ENCODE peak calls at places on chromosome 11, in seven cellular contexts. F is CD8-positive, alpha-beta memory T cell; A is NCI-H2081; L is A549; S is pons; T is G401; O is left ventricle myocardium inferior. P is an unnamed sample.

GRCh38 chr11:71118671-71119250 is 133.6 kb downstream of the SHANK2 start:
- DNase-seq in F (no peak), A (no peak), L (no peak), S (no peak), T (no peak), O (no peak), P (no peak)

GRCh38 chr11:63666874-63667273 is 4.3 kb downstream of the ATL3 start:
- DNase-seq in F (no peak), A (no peak), L (no peak), S (no peak), T (no peak), O (no peak), P (no peak)

GRCh38 chr11:107898270-107898669 is 30.0 kb upstream of the RAB39A start:
- DNase-seq in F (no peak), A (no peak), L (peak; percentile 53), S (peak; percentile 15), T (peak; percentile 28), O (no peak), P (no peak)

GRCh38 chr11:79486239-79486984 is 45.6 kb upstream of the TENM4 start:
- DNase-seq in F (no peak), A (no peak), L (no peak), S (peak; percentile 9), T (no peak), O (no peak), P (no peak)

GRCh38 chr11:65716774-65717405 is 3.7 kb downstream of the RNASEH2C start:
- DNase-seq in F (no peak), A (no peak), L (no peak), S (no peak), T (no peak), O (no peak), P (no peak)

GRCh38 chr11:116636341-116636968 is 136.3 kb downstream of the BUD13 start:
- DNase-seq in F (no peak), A (peak; percentile 48), L (no peak), S (no peak), T (no peak), O (no peak), P (no peak)

GRCh38 chr11:71172680-71173079 is 79.7 kb downstream of the SHANK2 start:
- DNase-seq in F (no peak), A (no peak), L (no peak), S (no peak), T (no peak), O (no peak), P (no peak)

GRCh38 chr11:128555606-128556005 is 31.8 kb downstream of the ETS1 start:
- DNase-seq in F (no peak), A (no peak), L (peak; percentile 24), S (peak; percentile 38), T (no peak), O (no peak), P (no peak)

GRCh38 chr11:26229270-26229669 is 102.7 kb upstream of the ANO3 start:
- DNase-seq in F (no peak), A (no peak), L (peak; percentile 62), S (no peak), T (no peak), O (no peak), P (no peak)

GRCh38 chr11:128789497-128790080 is 77.5 kb downstream of the KCNJ1 start:
- DNase-seq in F (no peak), A (no peak), L (no peak), S (no peak), T (no peak), O (no peak), P (no peak)

GRCh38 chr11:14362613-14363012 is 3.6 kb upstream of the RRAS2 start:
- DNase-seq in F (no peak), A (no peak), L (no peak), S (peak; percentile 36), T (peak; percentile 72), O (peak; percentile 40), P (no peak)

GRCh38 chr11:1744137-1744878 is 6.1 kb downstream of the IFITM10 start:
- DNase-seq in F (no peak), A (no peak), L (no peak), S (peak; percentile 74), T (peak; percentile 72), O (peak; percentile 42), P (no peak)

GRCh38 chr11:134126197-134126822 is 57.4 kb downstream of the JAM3 start:
- DNase-seq in F (no peak), A (no peak), L (no peak), S (peak; percentile 96), T (no peak), O (no peak), P (peak; percentile 46)

GRCh38 chr11:35919244-35919643 is 24.6 kb upstream of the LDLRAD3 start:
- DNase-seq in F (no peak), A (peak; percentile 50), L (no peak), S (peak; percentile 96), T (peak; percentile 40), O (no peak), P (no peak)

GRCh38 chr11:86443415-86443814 is 68.7 kb downstream of the CCDC81 start:
- DNase-seq in F (no peak), A (no peak), L (no peak), S (no peak), T (no peak), O (no peak), P (no peak)

GRCh38 chr11:69959461-69959860 is 118.7 kb upstream of the ANO1 start:
- DNase-seq in F (no peak), A (no peak), L (no peak), S (no peak), T (no peak), O (no peak), P (no peak)

GRCh38 chr11:95503047-95503446 is 272.0 kb upstream of the SESN3 start:
- DNase-seq in F (no peak), A (no peak), L (no peak), S (no peak), T (no peak), O (peak; percentile 15), P (no peak)

GRCh38 chr11:87263979-87264378 is 226.2 kb downstream of the TMEM135 start:
- DNase-seq in F (no peak), A (no peak), L (no peak), S (no peak), T (no peak), O (no peak), P (no peak)

GRCh38 chr11:69380921-69381581 is 87.1 kb downstream of the MYEOV start:
- DNase-seq in F (peak; percentile 39), A (no peak), L (no peak), S (no peak), T (peak; percentile 9), O (no peak), P (no peak)

GRCh38 chr11:72361321-72361720 is 73.0 kb downstream of the CLPB start:
- DNase-seq in F (no peak), A (no peak), L (no peak), S (no peak), T (no peak), O (no peak), P (no peak)

GRCh38 chr11:105401269-105401809 is 208.5 kb upstream of the GRIA4 start:
- DNase-seq in F (no peak), A (no peak), L (no peak), S (no peak), T (no peak), O (no peak), P (no peak)

P was measured in T1000.